ENCODE peak calls at places on chromosomes 11 and 22, in seven cellular contexts. T is GM23338, D is pancreas, Y is lung, Z is IMR-90, P is neural progenitor cell, G is adipocyte. H is an unnamed sample. For H3K27me3 and H3K36me3, the result is how much of the 10 kb centered on the place peaks cover.

GRCh38 chr22:37636186-37636948 is 3.1 kb upstream of the SH3BP1 start:
- DNase-seq in T (peak), D (no peak), Y (no peak), Z (peak), P (no peak), G (peak), H (no peak)

GRCh38 chr11:118113031-118113430 is 26.3 kb upstream of the SMIM35 start:
- DNase-seq in T (no peak), D (no peak), Y (no peak), Z (no peak), P (no peak), G (no peak), H (no peak)

GRCh38 chr11:44010789-44011251 is 37.0 kb upstream of the ACCSL start:
- DNase-seq in T (no peak), D (no peak), Y (no peak), Z (peak), P (no peak), G (no peak), H (no peak)

GRCh38 chr11:117836077-117836960 is 11.8 kb upstream of the FXYD2 start:
- DNase-seq in T (no peak), D (no peak), Y (no peak), Z (no peak), P (no peak), G (no peak), H (no peak)

GRCh38 chr11:69918231-69918937 is 99.2 kb upstream of the FGF3 start:
- DNase-seq in T (no peak), D (no peak), Y (no peak), Z (no peak), P (no peak), G (no peak), H (no peak)

GRCh38 chr11:59273008-59273841 is 60.5 kb upstream of the MPEG1 start:
- DNase-seq in T (no peak), D (no peak), Y (no peak), Z (no peak), P (no peak), G (no peak), H (no peak)

GRCh38 chr11:94494200-94494545 is 389 bp downstream of the ANKRD49 start:
- DNase-seq in T (no peak), D (no peak), Y (no peak), Z (no peak), P (peak), G (peak), H (no peak)

GRCh38 chr22:41862530-41863266 is 29.8 kb downstream of the SREBF2 start:
- DNase-seq in T (no peak), D (no peak), Y (peak), Z (peak), P (no peak), G (peak), H (no peak)

GRCh38 chr11:57047610-57048009 is 58.9 kb downstream of the OR5AK2 start:
- DNase-seq in T (no peak), D (no peak), Y (no peak), Z (no peak), P (no peak), G (no peak), H (no peak)

GRCh38 chr11:83007909-83008580 is 63.7 kb downstream of the RAB30 start:
- DNase-seq in T (peak), D (peak), Y (peak), Z (peak), P (peak), G (no peak), H (peak)

GRCh38 chr11:20192641-20193040 is 32.4 kb upstream of the DBX1 start:
- DNase-seq in T (no peak), D (no peak), Y (no peak), Z (no peak), P (no peak), G (no peak), H (no peak)

GRCh38 chr11:8036002-8036802 is 44.8 kb upstream of the TUB start:
- DNase-seq in T (no peak), D (no peak), Y (peak), Z (no peak), P (no peak), G (no peak), H (no peak)

GRCh38 chr11:6604081-6604626 is 580 bp downstream of the ILK start:
- DNase-seq in T (peak), D (peak), Y (peak), Z (peak), P (peak), G (peak), H (peak)

GRCh38 chr11:129320485-129320884 is 55.2 kb upstream of the BARX2 start:
- DNase-seq in T (no peak), D (no peak), Y (no peak), Z (no peak), P (no peak), G (no peak), H (no peak)

GRCh38 chr11:65148657-65149056 is 14.3 kb upstream of the SYVN1 start:
- DNase-seq in T (no peak), D (no peak), Y (no peak), Z (no peak), P (no peak), G (no peak), H (no peak)

GRCh38 chr22:32181043-32181442 is 21.9 kb upstream of the C22orf42 start:
- DNase-seq in T (no peak), D (no peak), Y (no peak), Z (no peak), P (no peak), G (no peak), H (no peak)

GRCh38 chr11:108302121-108302785 is 79.4 kb downstream of the ATM start:
- DNase-seq in T (no peak), D (no peak), Y (no peak), Z (peak), P (no peak), G (peak), H (no peak)

GRCh38 chr11:44726278-44727113 is at the start of gene TSPAN18:
- DNase-seq in T (peak), D (no peak), Y (no peak), Z (no peak), P (peak), G (peak), H (peak)

GRCh38 chr11:124233376-124233775 is 7.5 kb upstream of the OR8G1 start:
- DNase-seq in T (no peak), D (no peak), Y (no peak), Z (no peak), P (no peak), G (no peak), H (no peak)

GRCh38 chr11:111911563-111912401 is at the start of gene CRYAB:
- DNase-seq in T (peak), D (peak), Y (peak), Z (peak), P (peak), G (peak), H (peak)

GRCh38 chr11:225734-226453 is 10.2 kb downstream of the SIRT3 start:
- DNase-seq in T (no peak), D (no peak), Y (no peak), Z (peak), P (no peak), G (no peak), H (no peak)

GRCh38 chr11:126109941-126110731 is 47.5 kb upstream of the CDON start:
- DNase-seq in T (no peak), D (no peak), Y (no peak), Z (peak), P (no peak), G (peak), H (peak)

GRCh38 chr22:48478124-48478523 is 1349.5 kb downstream of the BRD1 start:
- DNase-seq in T (no peak), D (no peak), Y (no peak), Z (no peak), P (no peak), G (no peak), H (no peak)

GRCh38 chr11:62322524-62322923 is 14.7 kb upstream of the ASRGL1 start:
- DNase-seq in T (no peak), D (no peak), Y (no peak), Z (no peak), P (no peak), G (no peak), H (no peak)

DNA sequence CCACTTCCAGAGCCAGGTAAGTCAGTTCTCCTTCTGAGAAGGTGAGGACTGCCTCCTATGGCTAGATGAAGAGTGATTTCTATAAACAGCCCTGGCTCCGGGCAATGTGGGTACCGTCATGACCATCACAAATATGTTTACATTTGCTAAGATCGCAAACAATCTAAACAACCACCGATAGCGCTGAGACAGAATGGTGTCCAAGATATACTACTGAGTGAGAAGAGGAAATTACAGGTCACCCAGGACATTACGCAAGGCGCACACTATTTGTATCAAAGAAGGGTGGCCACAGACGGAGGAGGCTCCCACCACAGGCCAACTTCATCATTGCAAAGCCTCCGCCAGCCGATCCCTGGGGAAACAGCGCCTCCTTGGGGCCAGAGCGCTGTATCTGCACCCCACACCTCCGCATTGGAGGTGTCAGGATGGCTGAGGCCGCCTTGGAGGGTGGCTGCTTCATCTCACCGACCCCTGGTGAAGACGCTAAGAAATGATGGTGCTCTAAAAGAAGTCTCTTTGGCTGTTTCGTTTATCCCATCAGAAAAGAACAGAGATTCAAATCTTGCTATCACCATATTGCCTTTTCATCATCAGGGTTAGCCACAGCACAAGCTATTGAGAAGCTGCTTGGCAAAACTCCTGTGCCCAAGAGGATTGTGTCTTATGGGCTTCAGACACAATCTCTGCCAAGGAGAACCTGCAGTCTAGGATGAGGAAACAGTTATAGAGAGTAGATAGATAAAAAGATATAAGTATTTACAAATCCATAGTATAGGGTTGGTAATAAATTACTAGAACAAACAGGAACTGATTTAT is 12.3 kb upstream of the ASRGL1 start:
- DNase-seq in T (peak), D (peak), Y (peak), Z (peak), P (peak), G (no peak), H (peak)
- H3K27me3 ChIP-seq in T (under half), D (under half), Y (under half), Z (under half), P (under half), G (under half), H (under half)

GRCh38 chr22:35726398-35726797 is 8.7 kb downstream of the APOL5 start:
- DNase-seq in T (no peak), D (no peak), Y (no peak), Z (no peak), P (no peak), G (no peak), H (no peak)

GRCh38 chr22:35729309-35729698 is 11.6 kb downstream of the APOL5 start:
- DNase-seq in T (no peak), D (no peak), Y (no peak), Z (no peak), P (no peak), G (no peak), H (no peak)

GRCh38 chr22:35726933-35727332 is 9.3 kb downstream of the APOL5 start:
- DNase-seq in T (no peak), D (no peak), Y (no peak), Z (no peak), P (no peak), G (no peak), H (no peak)

GRCh38 chr22:35727436-35727835 is 9.8 kb downstream of the APOL5 start:
- DNase-seq in T (no peak), D (no peak), Y (no peak), Z (peak), P (no peak), G (no peak), H (no peak)

DNA sequence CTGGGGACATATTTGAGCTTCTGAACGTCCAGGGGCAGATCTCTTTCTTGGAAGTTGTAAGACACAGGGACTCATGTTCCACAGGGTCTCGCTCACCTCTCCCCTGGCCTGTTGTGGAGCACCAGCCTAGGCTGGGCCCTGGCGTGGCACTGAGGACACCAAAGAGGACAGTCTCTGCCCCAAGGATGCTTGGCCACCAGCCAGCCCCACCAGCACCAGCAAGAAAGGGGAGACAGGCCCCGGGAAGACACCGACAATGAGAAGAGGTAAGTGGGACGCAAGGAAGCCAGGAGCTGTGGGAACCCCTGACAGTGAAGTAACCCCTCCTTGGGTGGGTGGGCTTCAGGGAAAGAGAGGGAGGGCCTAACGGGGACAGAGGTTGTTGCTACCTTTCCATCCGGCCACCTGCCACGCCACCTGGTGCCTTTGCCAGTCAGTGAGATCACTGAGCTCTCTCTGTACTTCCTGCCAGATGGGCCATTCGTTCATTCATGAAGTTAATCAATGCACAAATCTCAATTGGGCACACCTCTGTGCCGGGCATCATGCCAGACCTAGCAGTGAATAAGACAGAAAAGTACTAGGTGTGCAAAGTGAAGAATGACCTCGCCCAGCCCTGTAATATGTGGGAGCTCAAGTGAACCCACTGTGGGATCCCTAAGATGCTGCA is 11.1 kb downstream of the APOL5 start:
- DNase-seq in T (no peak), D (peak), Y (no peak), Z (no peak), P (no peak), G (no peak), H (no peak)
- H3K4me3 ChIP-seq in T (no peak), D (no peak), Y (no peak), Z (no peak), P (no peak), G (no peak), H (no peak)

GRCh38 chr22:39423976-39424375 is 24.4 kb downstream of the TAB1 start:
- DNase-seq in T (no peak), D (no peak), Y (no peak), Z (no peak), P (no peak), G (no peak), H (no peak)
- H3K36me3 ChIP-seq in T (under half), D (under half), Y (under half), Z (half or more), P (under half), G (half or more), H (under half)

GRCh38 chr11:120210651-120211521 is at the start of gene OAF:
- DNase-seq in T (peak), D (peak), Y (peak), Z (peak), P (peak), G (peak), H (peak)

GRCh38 chr11:120208012-120208441 is 2.8 kb upstream of the OAF start:
- DNase-seq in T (no peak), D (peak), Y (no peak), Z (no peak), P (no peak), G (no peak), H (no peak)

GRCh38 chr11:120207517-120207916 is 3.3 kb upstream of the OAF start:
- DNase-seq in T (no peak), D (no peak), Y (no peak), Z (no peak), P (no peak), G (no peak), H (no peak)

GRCh38 chr11:120209750-120210650 is 832 bp upstream of the OAF start:
- DNase-seq in T (no peak), D (no peak), Y (no peak), Z (no peak), P (peak), G (peak), H (no peak)

GRCh38 chr11:120208777-120209176 is 2.1 kb upstream of the OAF start:
- DNase-seq in T (no peak), D (peak), Y (peak), Z (peak), P (no peak), G (peak), H (no peak)
- H3K27me3 ChIP-seq in T (half or more), D (under half), Y (under half), Z (under half), P (half or more), G (under half), H (under half)